ENCODE peak calls at places on chromosomes 1 and 21, in four cellular contexts. J is body of pancreas, M is tibial nerve, O is A549. B is an unnamed sample.

GRCh38 chr21:28393279-28393678 is 599.4 kb downstream of the LTN1 start:
- DNase-seq in M (no peak), J (peak), O (no peak), B (no peak)

GRCh38 chr1:12146343-12147112 is 20.3 kb upstream of the TNFRSF1B start:
- DNase-seq in J (no peak), M (no peak), O (no peak), B (no peak)

GRCh38 chr1:7387053-7387861 is 383.8 kb upstream of the VAMP3 start:
- DNase-seq in M (no peak), J (no peak), O (no peak), B (no peak)

GRCh38 chr1:81702903-81703302 is 97.8 kb upstream of the ADGRL2 start:
- DNase-seq in O (peak), J (no peak), M (no peak), B (no peak)

GRCh38 chr21:42370894-42371654 is 4.7 kb upstream of the TFF1 start:
- DNase-seq in O (no peak), M (no peak), J (no peak), B (no peak)

GRCh38 chr1:165463978-165464377 is 19.1 kb upstream of the RXRG start:
- DNase-seq in M (no peak), O (no peak), J (no peak), B (no peak)

GRCh38 chr1:45012639-45013278 is 705 bp downstream of the UROD start:
- DNase-seq in M (peak), O (no peak), J (peak), B (peak)

GRCh38 chr1:201774983-201775344 is 54.0 kb upstream of the IPO9 start:
- DNase-seq in M (no peak), J (no peak), O (no peak), B (no peak)

GRCh38 chr1:98143403-98143802 is 222.6 kb upstream of the DPYD start:
- DNase-seq in O (no peak), J (no peak), M (no peak), B (no peak)

GRCh38 chr1:155966750-155967149 is 11.6 kb downstream of the ARHGEF2 start:
- DNase-seq in M (no peak), O (no peak), J (no peak), B (no peak)

GRCh38 chr1:178399177-178399728 is 97.5 kb downstream of the CLEC20A start:
- DNase-seq in O (no peak), M (no peak), J (no peak), B (no peak)

GRCh38 chr1:23354260-23354659 is 10.2 kb upstream of the HNRNPR start:
- DNase-seq in O (no peak), M (no peak), J (no peak), B (no peak)

GRCh38 chr1:247386217-247386616 is 29.8 kb upstream of the NLRP3 start:
- DNase-seq in M (no peak), J (no peak), O (no peak), B (no peak)

GRCh38 chr1:184793967-184794366 is 39.3 kb upstream of the EDEM3 start:
- DNase-seq in O (no peak), M (no peak), J (no peak), B (no peak)

GRCh38 chr1:1080122-1080753 is 6.1 kb upstream of the RNF223 start:
- DNase-seq in M (no peak), J (peak), O (peak), B (no peak)

GRCh38 chr1:201468844-201469644 is at the start of gene PHLDA3:
- DNase-seq in O (peak), M (peak), J (peak), B (peak)

GRCh38 chr1:1000357-1001056 is 610 bp upstream of the HES4 start:
- DNase-seq in M (no peak), J (peak), O (peak), B (peak)

GRCh38 chr1:211843507-211844298 is 13.1 kb upstream of the LPGAT1 start:
- DNase-seq in M (no peak), J (no peak), O (no peak), B (no peak)

GRCh38 chr1:56284933-56285332 is 294.4 kb downstream of the PLPP3 start:
- DNase-seq in O (peak), M (no peak), J (peak), B (no peak)

GRCh38 chr1:193108471-193108870 is 3.3 kb upstream of the GLRX2 start:
- DNase-seq in O (no peak), M (no peak), J (no peak), B (no peak)

GRCh38 chr1:2210084-2210653 is 15.6 kb upstream of the FAAP20 start:
- DNase-seq in M (no peak), J (no peak), O (no peak), B (no peak)

GRCh38 chr1:3785458-3786157 is 10.7 kb downstream of the LRRC47 start:
- DNase-seq in J (no peak), O (no peak), M (no peak), B (no peak)

GRCh38 chr1:167200749-167201148 is 19.9 kb upstream of the POU2F1 start:
- DNase-seq in O (no peak), M (no peak), J (no peak), B (no peak)

DNA sequence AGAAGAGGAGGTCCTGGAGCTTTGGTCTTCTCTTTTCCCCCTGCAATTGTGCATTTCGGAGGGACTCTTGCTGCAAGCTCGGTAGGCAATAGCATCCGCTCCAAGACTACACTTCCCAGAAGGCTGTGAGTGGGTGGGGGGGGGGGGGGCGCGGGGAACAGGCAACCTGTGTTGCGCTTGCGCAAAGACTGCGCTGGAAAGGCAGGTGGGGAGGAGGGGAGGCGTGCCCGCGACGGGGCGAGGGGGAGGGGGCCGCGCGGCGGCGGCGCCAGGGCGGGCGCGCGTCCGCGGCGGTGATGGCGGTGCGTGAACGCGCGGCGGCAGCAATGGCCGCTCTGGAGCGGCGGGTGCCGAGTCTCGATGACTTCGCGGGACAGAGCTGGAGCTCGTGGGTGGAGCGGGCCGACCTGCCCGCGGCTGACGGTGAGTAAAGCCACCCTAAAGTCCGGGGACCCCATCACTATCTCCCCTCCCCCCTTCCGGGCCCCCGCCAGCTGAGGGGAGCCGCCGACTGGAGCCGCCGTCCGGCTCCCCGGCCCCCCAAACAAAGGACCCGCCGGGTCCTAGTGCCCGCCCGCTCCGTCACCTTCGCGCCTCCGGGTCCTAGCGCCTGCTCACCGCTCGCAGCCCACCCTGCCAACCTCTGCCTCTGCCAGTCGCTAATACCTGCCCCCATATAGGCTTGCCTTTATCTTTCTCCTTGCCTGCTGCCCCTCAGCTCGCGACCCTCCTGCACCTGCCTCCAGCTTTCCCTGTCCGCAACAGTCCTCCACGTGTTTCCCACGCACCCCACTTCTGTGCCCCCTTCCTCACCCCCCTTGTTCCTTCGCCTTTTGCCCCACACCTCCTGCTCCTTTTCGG is at the start of gene ATXN7L2:
- DNase-seq in O (peak), M (peak), J (peak), B (peak)
- TF ChIP-seq POLR2A in O (peak), M (no peak), J (peak), B (peak)

DNA sequence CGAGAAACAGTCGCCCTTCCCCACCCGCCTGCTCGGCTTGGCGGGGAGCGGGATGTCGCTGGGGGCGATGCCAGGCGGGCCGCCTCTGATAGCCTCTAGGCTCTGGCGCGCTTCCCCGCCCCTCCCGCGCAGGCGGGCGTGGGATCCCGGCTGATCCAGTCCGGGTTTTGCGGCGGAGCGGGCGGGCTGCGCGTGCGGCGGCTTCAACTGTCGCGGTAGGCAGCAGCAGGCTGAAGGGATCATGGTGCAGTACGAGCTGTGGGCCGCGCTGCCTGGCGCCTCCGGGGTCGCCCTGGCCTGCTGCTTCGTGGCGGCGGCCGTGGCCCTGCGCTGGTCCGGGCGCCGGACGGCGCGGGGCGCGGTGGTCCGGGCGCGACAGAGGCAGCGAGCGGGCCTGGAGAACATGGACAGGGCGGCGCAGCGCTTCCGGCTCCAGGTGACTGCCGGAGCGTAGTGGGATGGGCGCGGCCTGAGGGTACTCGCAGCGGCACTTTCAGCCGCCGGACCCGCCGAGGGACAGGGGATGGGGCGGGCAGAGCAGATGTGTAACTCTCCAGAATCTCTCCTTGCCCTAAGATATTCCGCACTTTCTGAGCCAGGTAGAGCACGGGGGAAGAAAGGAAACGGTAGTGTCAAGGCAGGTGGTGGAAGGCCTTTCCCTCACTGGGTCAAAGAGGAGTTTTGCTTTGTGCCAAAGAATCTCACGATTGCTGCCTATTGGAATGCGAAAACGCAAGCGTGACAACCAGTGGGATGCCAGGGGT is at the start of gene FAAH:
- DNase-seq in O (no peak), M (no peak), J (peak), B (no peak)
- TF ChIP-seq POLR2A in O (no peak), M (no peak), J (peak), B (no peak)

DNA sequence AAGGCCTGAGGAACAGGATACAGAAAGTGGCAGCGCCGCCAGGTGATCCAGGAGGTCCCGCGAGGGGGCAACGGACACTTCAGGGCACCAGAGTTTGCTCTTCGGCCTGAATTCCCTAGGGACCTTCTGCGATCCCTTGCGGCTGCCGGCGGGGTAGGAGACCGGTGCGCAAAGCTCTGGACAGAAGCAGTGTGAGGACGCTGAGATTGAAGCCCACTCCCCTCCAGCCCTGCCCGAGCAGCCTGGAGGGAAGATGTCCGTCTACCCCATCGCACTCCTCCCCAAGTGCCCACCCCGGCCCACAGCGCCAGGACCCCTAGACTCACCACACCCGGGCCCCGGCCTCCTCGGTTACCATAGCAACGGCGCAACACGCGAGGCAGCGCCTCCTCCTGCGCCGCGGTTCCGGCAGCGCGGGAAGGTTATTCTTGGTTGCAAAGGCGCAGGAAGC is at the start of gene ANKRD45:
- DNase-seq in M (no peak), O (peak), J (peak), B (no peak)
- TF ChIP-seq POLR2A in M (no peak), O (no peak), J (no peak), B (no peak)

GRCh38 chr1:145877923-145878486 is 7.7 kb downstream of the ANKRD35 start:
- DNase-seq in J (no peak), M (no peak), O (no peak), B (no peak)

GRCh38 chr1:145868232-145868631 is 9.4 kb upstream of the PIAS3 start:
- DNase-seq in J (no peak), O (no peak), M (no peak), B (no peak)

GRCh38 chr1:145871994-145872411 is 13.1 kb upstream of the PIAS3 start:
- DNase-seq in J (no peak), O (no peak), M (no peak), B (no peak)

GRCh38 chr1:145874646-145875045 is 11.0 kb downstream of the ANKRD35 start:
- DNase-seq in M (no peak), J (no peak), O (no peak), B (no peak)

GRCh38 chr1:145872421-145872891 is 13.2 kb downstream of the ANKRD35 start:
- DNase-seq in J (peak), M (peak), O (no peak), B (no peak)
- TF ChIP-seq POLR2A in J (no peak), M (no peak), O (no peak), B (no peak)

GRCh38 chr1:70355111-70355407 is 537 bp upstream of the ANKRD13C start:
- DNase-seq in M (no peak), O (no peak), J (no peak), B (no peak)

GRCh38 chr1:70358921-70359564 is 4.5 kb upstream of the ANKRD13C start:
- DNase-seq in J (no peak), M (no peak), O (no peak), B (no peak)

GRCh38 chr1:70353641-70354331 is 736 bp downstream of the ANKRD13C start:
- DNase-seq in J (no peak), M (no peak), O (no peak), B (peak)

GRCh38 chr1:70353038-70353437 is 1.5 kb downstream of the ANKRD13C start:
- DNase-seq in O (no peak), J (no peak), M (no peak), B (no peak)

DNA sequence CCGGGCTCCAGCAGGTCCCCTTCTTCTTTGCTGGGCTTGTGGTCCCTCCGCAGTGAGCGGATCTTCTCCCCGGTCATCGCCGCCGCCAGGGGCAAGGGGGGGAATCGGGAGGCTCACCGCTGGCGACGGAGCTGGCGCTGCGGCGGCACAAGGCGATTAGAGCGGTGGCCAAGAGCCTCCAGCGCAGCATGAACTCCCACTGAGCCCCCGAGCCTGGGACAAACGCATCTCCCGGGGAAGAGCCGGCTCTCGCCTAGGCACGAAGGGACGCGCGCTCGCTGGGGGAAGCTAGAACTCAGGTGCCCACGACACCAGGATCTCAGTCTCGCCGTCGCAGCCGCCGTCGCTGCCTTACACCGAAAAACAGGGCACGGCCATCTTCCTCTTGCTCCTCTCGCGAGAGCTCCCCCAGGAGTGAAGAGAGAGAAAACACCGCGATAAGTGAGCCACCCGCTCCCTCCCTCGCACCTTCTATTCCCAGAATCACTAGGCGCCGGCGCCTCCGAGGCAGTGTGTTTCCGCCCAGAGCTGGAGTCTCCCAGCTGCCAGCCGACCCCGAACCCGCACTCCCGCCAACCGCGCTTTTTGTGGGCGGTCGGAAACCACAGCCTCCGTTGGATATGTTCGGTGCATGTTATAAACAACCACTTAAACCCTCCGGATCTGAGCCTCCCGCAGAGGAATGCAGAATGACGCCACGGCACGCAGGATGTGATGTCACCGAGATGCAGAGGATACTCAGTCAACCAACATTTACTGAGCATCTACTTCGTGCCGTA is at the start of gene ANKRD13C:
- DNase-seq in M (peak), O (peak), J (peak), B (peak)
- TF ChIP-seq POLR2A in M (peak), O (peak), J (peak), B (peak)

DNA sequence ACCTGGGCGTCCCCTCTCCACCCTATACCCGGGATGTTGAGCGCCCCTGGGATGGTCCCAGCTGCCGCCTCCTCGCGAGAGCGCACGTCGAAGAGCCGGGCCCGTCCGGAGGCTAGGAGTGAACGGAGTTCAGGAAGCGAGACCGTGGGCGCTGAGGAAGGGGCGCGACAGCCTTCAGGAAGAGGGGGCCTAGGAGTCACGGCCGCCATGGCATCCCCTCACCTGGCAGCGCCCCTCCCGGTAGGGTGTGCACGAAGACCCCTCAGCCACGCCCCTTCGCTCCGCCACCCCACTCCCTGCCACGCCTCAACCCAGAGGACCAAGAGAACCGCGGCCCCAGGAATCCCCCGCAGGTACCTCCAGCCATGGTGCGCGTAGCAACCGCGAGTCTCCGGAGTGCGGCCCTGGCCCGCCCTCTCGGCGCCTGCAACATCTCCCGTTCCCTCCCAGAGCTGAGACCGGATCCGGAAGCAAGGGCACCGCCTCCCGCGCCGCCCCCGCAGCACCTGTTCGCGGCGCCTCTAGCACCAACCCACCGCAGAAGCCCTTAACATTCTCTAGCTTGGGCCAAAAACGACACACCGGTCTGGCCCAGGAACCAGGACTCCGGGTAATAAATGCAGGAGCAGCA is at the start of gene TSTD1:
- DNase-seq in M (no peak), O (no peak), J (peak), B (no peak)
- TF ChIP-seq POLR2A in M (no peak), O (no peak), J (peak), B (no peak)

GRCh38 chr1:35539073-35539823 is 18.0 kb downstream of the KIAA0319L start:
- DNase-seq in O (no peak), M (no peak), J (no peak), B (no peak)
- TF ChIP-seq POLR2A in O (no peak), M (no peak), J (no peak), B (no peak)

B was measured in H54.